ENCODE peak calls at places on chromosomes 7 and 10, in five cellular contexts. T, N, U, A and J are unnamed samples.

GRCh38 chr7:50068850-50069551 is 24.0 kb downstream of the ZPBP start:
- DNase-seq in U (peak; percentile 9), N (no peak), T (no peak), A (no peak), J (no peak)

GRCh38 chr7:159024280-159024951 is 120.3 kb downstream of the VIPR2 start:
- DNase-seq in N (no peak), T (no peak), U (no peak), A (no peak), J (no peak)

GRCh38 chr7:4204530-4205165 is 477.4 kb upstream of the FOXK1 start:
- DNase-seq in U (no peak), N (no peak), A (no peak), T (no peak), J (no peak)

GRCh38 chr7:96747413-96747940 is 37.8 kb upstream of the SEM1 start:
- DNase-seq in T (no peak), A (no peak), U (no peak), N (no peak), J (no peak)

GRCh38 chr10:125721035-125721434 is 1.5 kb downstream of the EDRF1 start:
- DNase-seq in U (peak; percentile 74), T (no peak), N (no peak), A (no peak), J (no peak)

GRCh38 chr7:83520706-83521105 is 128.2 kb downstream of the SEMA3E start:
- DNase-seq in T (no peak), U (no peak), N (no peak), A (no peak), J (no peak)

GRCh38 chr10:86344714-86345161 is 21.9 kb downstream of the GRID1 start:
- DNase-seq in U (no peak), A (no peak), T (no peak), N (no peak), J (no peak)

GRCh38 chr7:19560111-19560883 is 148.5 kb downstream of the POLR1F start:
- DNase-seq in A (no peak), U (no peak), T (no peak), N (no peak), J (no peak)

GRCh38 chr7:151264615-151265014 is 16.1 kb upstream of the SMARCD3 start:
- DNase-seq in N (no peak), U (no peak), T (no peak), A (no peak), J (no peak)

GRCh38 chr10:1301138-1301537 is 245.0 kb downstream of the WDR37 start:
- DNase-seq in U (no peak), A (no peak), N (no peak), T (no peak), J (no peak)

GRCh38 chr10:106327747-106328146 is 836.8 kb downstream of the SORCS1 start:
- DNase-seq in A (no peak), U (no peak), N (no peak), T (no peak), J (no peak)

GRCh38 chr10:11159543-11160215 is 142.0 kb downstream of the CELF2 start:
- DNase-seq in A (no peak), T (no peak), N (no peak), U (no peak), J (no peak)

GRCh38 chr10:7211857-7212577 is 198.8 kb downstream of the SFMBT2 start:
- DNase-seq in U (no peak), N (no peak), A (no peak), T (no peak), J (no peak)

GRCh38 chr10:90871279-90871760 is 454 bp upstream of the RPP30 start:
- DNase-seq in U (peak; percentile 17), T (no peak), N (peak; percentile 64), A (peak; percentile 70), J (peak; percentile 72)

GRCh38 chr7:50603288-50603687 is 38.1 kb upstream of the DDC start:
- DNase-seq in U (no peak), N (no peak), T (no peak), A (no peak), J (no peak)

GRCh38 chr10:128026620-128027281 is 99.5 kb downstream of the MKI67 start:
- DNase-seq in A (no peak), N (no peak), U (no peak), T (no peak), J (no peak)

GRCh38 chr7:101405474-101406067 is 42.9 kb downstream of the COL26A1 start:
- DNase-seq in T (no peak), N (no peak), U (no peak), A (no peak), J (no peak)

GRCh38 chr10:101682172-101682825 is 12.7 kb downstream of the FBXW4 start:
- DNase-seq in A (no peak), T (no peak), U (no peak), N (no peak), J (no peak)

GRCh38 chr10:63758080-63758479 is 236.9 kb downstream of the REEP3 start:
- DNase-seq in U (no peak), A (no peak), N (no peak), T (no peak), J (no peak)

GRCh38 chr10:58531084-58531695 is 18.5 kb downstream of the BICC1 start:
- DNase-seq in A (peak; percentile 43), N (peak; percentile 65), T (no peak), U (peak; percentile 16), J (no peak)

GRCh38 chr10:35416628-35417625 is 80.6 kb downstream of the CCNY start:
- DNase-seq in T (no peak), N (no peak), U (no peak), A (no peak), J (no peak)

GRCh38 chr10:133388973-133389818 is 4.8 kb upstream of the MTG1 start:
- DNase-seq in U (peak; percentile 99), N (no peak), A (peak; percentile 66), T (no peak), J (no peak)

GRCh38 chr7:16891338-16891737 is 9.6 kb upstream of the AGR3 start:
- DNase-seq in A (peak; percentile 17), T (no peak), N (peak; percentile 63), U (peak; percentile 1), J (no peak)

GRCh38 chr10:14670551-14671240 is 104.0 kb downstream of the FAM107B start:
- DNase-seq in T (no peak), N (no peak), U (no peak), A (no peak), J (no peak)

GRCh38 chr10:16646474-16647059 is 124.9 kb upstream of the C1QL3 start:
- DNase-seq in A (no peak), N (no peak), T (no peak), U (peak; percentile 9), J (no peak)

GRCh38 chr7:115223959-115224358 is 302.1 kb downstream of the MDFIC start:
- DNase-seq in N (no peak), U (no peak), T (no peak), A (no peak), J (no peak)

GRCh38 chr10:132517951-132518521 is 19.6 kb upstream of the INPP5A start:
- DNase-seq in U (no peak), A (no peak), T (no peak), N (peak; percentile 60), J (no peak)

GRCh38 chr7:45031829-45032228 is 31.8 kb downstream of the CCM2 start:
- DNase-seq in U (no peak), A (no peak), N (peak; percentile 56), T (no peak), J (no peak)

GRCh38 chr10:68550747-68551411 is 9.3 kb upstream of the TET1 start:
- DNase-seq in N (peak; percentile 60), U (no peak), T (peak; percentile 59), A (peak; percentile 91), J (peak; percentile 71)

GRCh38 chr7:538764-539685 is 19.4 kb upstream of the PDGFA start:
- DNase-seq in T (no peak), N (peak; percentile 74), A (no peak), U (no peak), J (no peak)

GRCh38 chr10:77641788-77642397 is 4.3 kb upstream of the KCNMA1 start:
- DNase-seq in T (no peak), U (no peak), A (peak; percentile 81), N (peak; percentile 63), J (peak; percentile 72)

GRCh38 chr10:3482200-3482993 is 302.6 kb downstream of the KLF6 start:
- DNase-seq in A (peak; percentile 62), N (peak; percentile 30), U (peak; percentile 51), T (no peak), J (no peak)

GRCh38 chr10:43299579-43299978 is 32.7 kb upstream of the RASGEF1A start:
- DNase-seq in A (no peak), N (no peak), U (no peak), T (no peak), J (no peak)

GRCh38 chr7:29336851-29337627 is 142.5 kb downstream of the CHN2 start:
- DNase-seq in N (peak; percentile 94), T (no peak), A (no peak), U (no peak), J (no peak)

GRCh38 chr7:73436031-73436929 is 2.7 kb downstream of the FZD9 start:
- DNase-seq in U (no peak), A (no peak), N (peak; percentile 54), T (no peak), J (peak; percentile 64)

GRCh38 chr7:99375070-99375807 is 709 bp downstream of the ARPC1B start:
- DNase-seq in U (no peak), A (peak; percentile 88), T (no peak), N (peak; percentile 64), J (peak; percentile 92)
- H3K9ac ChIP-seq in U (peak overlapping the region; percentile 73), A (peak overlapping the region; percentile 83), T (no peak overlapping the region), N (peak overlapping the region; percentile 93), J (peak overlapping the region; percentile 81)

DNA sequence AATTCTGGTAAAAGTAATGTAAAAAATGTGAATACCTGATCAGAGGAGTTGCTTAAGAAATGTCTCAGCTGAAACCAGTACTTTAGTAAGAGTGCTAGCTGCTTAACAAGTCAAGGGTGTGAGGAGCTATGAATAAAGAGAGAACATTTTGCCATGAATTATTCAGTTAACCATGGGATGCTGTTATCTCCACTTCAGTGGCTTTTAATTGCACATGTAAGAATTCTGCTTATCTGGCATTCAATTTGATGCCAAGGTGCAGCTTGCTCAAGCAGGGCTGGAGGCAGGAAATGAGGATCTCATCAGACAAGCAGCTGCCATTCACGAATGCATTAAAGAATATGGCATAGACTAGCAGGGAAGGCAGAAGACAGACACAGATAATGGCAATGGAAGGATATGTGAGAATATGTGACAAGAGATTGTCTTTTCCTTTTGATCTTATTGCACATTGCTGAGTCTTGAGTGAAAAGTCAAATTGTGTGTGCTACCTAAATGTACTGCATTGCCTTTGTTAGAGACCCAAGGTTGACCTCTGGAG is 697.8 kb downstream of the NRG3 start:
- DNase-seq in T (no peak), U (no peak), N (no peak), A (no peak), J (no peak)
- TF ChIP-seq EP300 in T (no peak), U (no peak), N (no peak), A (no peak), J (no peak)

GRCh38 chr10:96511044-96511945 is 2.4 kb downstream of the TLL2 start:
- DNase-seq in N (peak; percentile 59), U (no peak), T (peak; percentile 44), A (peak; percentile 51), J (peak; percentile 72)

GRCh38 chr10:96512524-96512991 is 1.2 kb downstream of the TLL2 start:
- DNase-seq in U (no peak), N (no peak), A (no peak), T (peak; percentile 34), J (peak; percentile 63)

GRCh38 chr10:96507044-96507443 is 6.7 kb downstream of the TLL2 start:
- DNase-seq in A (no peak), U (no peak), T (no peak), N (no peak), J (no peak)

GRCh38 chr10:96505150-96506136 is 8.3 kb downstream of the TLL2 start:
- DNase-seq in N (no peak), T (no peak), A (no peak), U (no peak), J (no peak)

GRCh38 chr10:96509017-96509641 is 4.6 kb downstream of the TLL2 start:
- DNase-seq in N (no peak), U (no peak), T (peak; percentile 61), A (no peak), J (no peak)
- H3K9ac ChIP-seq in N (no peak overlapping the region), U (no peak overlapping the region), T (no peak overlapping the region), A (no peak overlapping the region), J (no peak overlapping the region)

GRCh38 chr10:114306116-114306973 is 67.3 kb downstream of the VWA2 start:
- DNase-seq in T (no peak), U (no peak), A (no peak), N (no peak), J (no peak)
- TF ChIP-seq EP300 in T (no peak), U (no peak), A (no peak), N (no peak), J (no peak)